ENCODE peak calls at places on chromosomes 11 and 22, in six cellular contexts. K, G, Q, V, F and N are unnamed samples.
A peak's percentile ranks its signal among the peaks of the same experiment; 100 is the strongest.

GRCh38 chr22:39173787-39174497 is 21.5 kb upstream of the CBX7 start:
- DNase-seq in G (no peak), V (no peak), K (peak; percentile 13), F (no peak), Q (no peak), N (no peak)

GRCh38 chr11:101390539-101390938 is 193.3 kb downstream of the TRPC6 start:
- DNase-seq in G (no peak), K (peak; percentile 25), V (no peak), F (no peak), Q (no peak), N (no peak)

GRCh38 chr11:117222991-117223740 is 8.7 kb downstream of the PCSK7 start:
- DNase-seq in V (no peak), F (no peak), Q (no peak), K (no peak), G (no peak), N (no peak)

GRCh38 chr11:120011836-120012235 is 126.1 kb downstream of the TRIM29 start:
- DNase-seq in F (no peak), Q (no peak), G (no peak), V (no peak), K (no peak), N (no peak)

GRCh38 chr22:35154937-35155387 is 89.0 kb downstream of the ISX start:
- DNase-seq in K (peak; percentile 70), F (peak; percentile 51), V (peak; percentile 33), Q (peak; percentile 56), G (peak; percentile 37), N (no peak)

GRCh38 chr11:15765530-15765929 is 590.8 kb downstream of the SOX6 start:
- DNase-seq in G (no peak), V (no peak), Q (no peak), F (no peak), K (no peak), N (no peak)

GRCh38 chr11:74577624-74578396 is 14.6 kb upstream of the POLD3 start:
- DNase-seq in G (no peak), K (peak; percentile 70), F (no peak), Q (no peak), V (no peak), N (no peak)

GRCh38 chr11:35214181-35214770 is 75.3 kb downstream of the CD44 start:
- DNase-seq in F (no peak), G (no peak), K (peak; percentile 82), Q (no peak), V (no peak), N (no peak)

GRCh38 chr11:33719587-33719986 is 16.6 kb downstream of the CD59 start:
- DNase-seq in Q (no peak), V (no peak), K (no peak), F (no peak), G (no peak), N (no peak)

GRCh38 chr22:19036523-19037273 is 85.5 kb downstream of the DGCR2 start:
- DNase-seq in G (no peak), K (peak; percentile 26), F (no peak), V (no peak), Q (peak; percentile 38), N (no peak)
- TF ChIP-seq CTCF in G (no peak), K (peak; percentile 39), F (no peak), V (no peak), Q (no peak), N (peak; percentile 23)

GRCh38 chr11:18706330-18707243 is 8.0 kb downstream of the TMEM86A start:
- DNase-seq in K (peak; percentile 47), V (peak; percentile 61), F (peak; percentile 72), G (peak; percentile 86), Q (peak; percentile 67), N (no peak)
- H3K4me3 ChIP-seq in K (peak overlapping the region; percentile 55), V (peak overlapping the region; percentile 59), F (peak overlapping the region; percentile 64), G (peak overlapping the region; percentile 48), Q (peak overlapping the region; percentile 58), N (peak overlapping the region; percentile 70)

GRCh38 chr11:67613960-67614715 is 7.4 kb downstream of the NDUFV1 start:
- DNase-seq in V (peak; percentile 71), F (peak; percentile 71), G (no peak), K (peak; percentile 60), Q (peak; percentile 76), N (no peak)

GRCh38 chr11:67616431-67617242 is 9.9 kb downstream of the NDUFV1 start:
- DNase-seq in Q (no peak), F (no peak), K (no peak), G (peak; percentile 4), V (no peak), N (no peak)

GRCh38 chr11:67617243-67617953 is 10.7 kb downstream of the NDUFV1 start:
- DNase-seq in V (no peak), Q (no peak), K (no peak), G (no peak), F (no peak), N (no peak)

GRCh38 chr11:67614730-67615454 is 8.2 kb downstream of the NDUFV1 start:
- DNase-seq in G (no peak), V (no peak), Q (no peak), F (no peak), K (no peak), N (no peak)

GRCh38 chr11:67615455-67616430 is 9.0 kb downstream of the NDUFV1 start:
- DNase-seq in Q (peak; percentile 65), F (peak; percentile 67), V (peak; percentile 62), G (no peak), K (peak; percentile 26), N (no peak)
- TF ChIP-seq CTCF in Q (peak; percentile 49), F (peak; percentile 53), V (peak; percentile 32), G (no peak), K (peak; percentile 63), N (peak; percentile 66)

DNA sequence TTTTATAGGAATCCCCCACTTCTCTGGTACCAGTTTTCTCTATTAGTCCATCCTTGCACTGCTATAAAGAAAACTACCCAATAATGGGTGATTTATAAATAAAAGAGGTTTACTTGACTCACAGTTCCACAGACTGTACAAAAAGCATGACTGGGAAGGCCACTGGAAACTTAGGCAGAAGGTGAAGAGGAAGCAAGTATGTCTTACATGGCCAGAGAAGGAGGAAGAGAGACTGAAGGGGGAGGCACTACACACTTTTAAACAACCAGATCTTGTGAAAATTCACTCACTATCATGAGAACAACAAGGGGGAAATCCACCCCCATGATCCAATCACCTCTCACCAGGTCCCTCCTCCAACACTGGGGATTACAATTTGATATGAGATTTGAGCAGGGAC is 68.9 kb upstream of the GNAZ start:
- DNase-seq in F (no peak), Q (no peak), V (no peak), K (no peak), G (no peak), N (no peak)
- H3K4me3 ChIP-seq in F (no peak overlapping the region), Q (no peak overlapping the region), V (no peak overlapping the region), K (no peak overlapping the region), G (no peak overlapping the region), N (no peak overlapping the region)